ENCODE peak calls at places on chromosomes 4 and X, in seven cellular contexts. One of them, this sample, is unnamed.

GRCh38 chr4:107901213-107901934 is 30.0 kb upstream of the CYP2U1 start:
- DNase-seq in sciatic nerve: no peak
- DNase-seq in A549: no peak
- DNase-seq in DMS79: no peak
- DNase-seq in Right ventricle myocardium superior: no peak
- DNase-seq in nucleus accumbens: no peak
- DNase-seq in nephron progenitor cell: no peak
- DNase-seq in this sample: no peak

GRCh38 chr4:3871881-3872833 is 106.0 kb downstream of the ADRA2C start:
- DNase-seq in nephron progenitor cell: no peak
- DNase-seq in sciatic nerve: peak
- DNase-seq in A549: peak
- DNase-seq in DMS79: no peak
- DNase-seq in Right ventricle myocardium superior: no peak
- DNase-seq in nucleus accumbens: no peak
- DNase-seq in this sample: no peak

GRCh38 chrX:43655961-43656494 is at the start of gene MAOA:
- DNase-seq in sciatic nerve: peak
- DNase-seq in nephron progenitor cell: peak
- DNase-seq in DMS79: no peak
- DNase-seq in nucleus accumbens: peak
- DNase-seq in Right ventricle myocardium superior: peak
- DNase-seq in A549: no peak
- DNase-seq in this sample: no peak

GRCh38 chr4:11428701-11429571 is at the start of gene HS3ST1:
- DNase-seq in nephron progenitor cell: peak
- DNase-seq in DMS79: no peak
- DNase-seq in Right ventricle myocardium superior: peak
- DNase-seq in nucleus accumbens: peak
- DNase-seq in sciatic nerve: peak
- DNase-seq in A549: peak
- DNase-seq in this sample: peak

GRCh38 chr4:87848622-87849351 is 16.0 kb downstream of the MEPE start:
- DNase-seq in nephron progenitor cell: peak
- DNase-seq in sciatic nerve: peak
- DNase-seq in DMS79: no peak
- DNase-seq in nucleus accumbens: peak
- DNase-seq in Right ventricle myocardium superior: no peak
- DNase-seq in A549: peak
- DNase-seq in this sample: peak

GRCh38 chrX:123731258-123731986 is 1.4 kb downstream of the THOC2 start:
- DNase-seq in nucleus accumbens: no peak
- DNase-seq in Right ventricle myocardium superior: no peak
- DNase-seq in DMS79: peak
- DNase-seq in sciatic nerve: no peak
- DNase-seq in A549: no peak
- DNase-seq in nephron progenitor cell: peak
- DNase-seq in this sample: no peak

GRCh38 chr4:54230479-54231418 is 1.7 kb downstream of the PDGFRA start:
- DNase-seq in A549: no peak
- DNase-seq in Right ventricle myocardium superior: peak
- DNase-seq in sciatic nerve: peak
- DNase-seq in nephron progenitor cell: peak
- DNase-seq in nucleus accumbens: no peak
- DNase-seq in DMS79: no peak
- DNase-seq in this sample: no peak

GRCh38 chrX:139720136-139720535 is 12.2 kb upstream of the MCF2 start:
- DNase-seq in nephron progenitor cell: peak
- DNase-seq in Right ventricle myocardium superior: no peak
- DNase-seq in DMS79: no peak
- DNase-seq in sciatic nerve: no peak
- DNase-seq in A549: peak
- DNase-seq in nucleus accumbens: no peak
- DNase-seq in this sample: no peak

GRCh38 chr4:8026455-8026854 is 86.8 kb upstream of the AFAP1 start:
- DNase-seq in nephron progenitor cell: no peak
- DNase-seq in A549: no peak
- DNase-seq in nucleus accumbens: no peak
- DNase-seq in sciatic nerve: no peak
- DNase-seq in Right ventricle myocardium superior: no peak
- DNase-seq in DMS79: no peak
- DNase-seq in this sample: no peak

GRCh38 chr4:101039367-101039766 is 308.0 kb downstream of the PPP3CA start:
- DNase-seq in DMS79: no peak
- DNase-seq in nucleus accumbens: no peak
- DNase-seq in A549: no peak
- DNase-seq in sciatic nerve: no peak
- DNase-seq in Right ventricle myocardium superior: no peak
- DNase-seq in nephron progenitor cell: no peak
- DNase-seq in this sample: no peak

GRCh38 chr4:39933689-39934590 is 43.8 kb downstream of the PDS5A start:
- DNase-seq in nucleus accumbens: no peak
- DNase-seq in nephron progenitor cell: no peak
- DNase-seq in Right ventricle myocardium superior: no peak
- DNase-seq in DMS79: no peak
- DNase-seq in A549: no peak
- DNase-seq in sciatic nerve: no peak
- DNase-seq in this sample: no peak

GRCh38 chr4:148883435-148883834 is 441.2 kb upstream of the NR3C2 start:
- DNase-seq in DMS79: no peak
- DNase-seq in nephron progenitor cell: no peak
- DNase-seq in sciatic nerve: no peak
- DNase-seq in nucleus accumbens: no peak
- DNase-seq in A549: no peak
- DNase-seq in Right ventricle myocardium superior: no peak
- DNase-seq in this sample: no peak

GRCh38 chr4:120812216-120812615 is 110.3 kb downstream of the PRDM5 start:
- DNase-seq in Right ventricle myocardium superior: no peak
- DNase-seq in nucleus accumbens: no peak
- DNase-seq in sciatic nerve: no peak
- DNase-seq in DMS79: no peak
- DNase-seq in A549: no peak
- DNase-seq in nephron progenitor cell: no peak
- DNase-seq in this sample: no peak

GRCh38 chr4:112726041-112726440 is 89.1 kb downstream of the LARP7 start:
- DNase-seq in Right ventricle myocardium superior: no peak
- DNase-seq in A549: no peak
- DNase-seq in nucleus accumbens: no peak
- DNase-seq in nephron progenitor cell: no peak
- DNase-seq in DMS79: no peak
- DNase-seq in sciatic nerve: no peak
- DNase-seq in this sample: no peak

GRCh38 chr4:145565328-145565727 is 53.9 kb upstream of the MMAA start:
- DNase-seq in A549: no peak
- DNase-seq in DMS79: no peak
- DNase-seq in nephron progenitor cell: no peak
- DNase-seq in sciatic nerve: no peak
- DNase-seq in Right ventricle myocardium superior: no peak
- DNase-seq in nucleus accumbens: no peak
- DNase-seq in this sample: no peak

GRCh38 chr4:128468485-128468989 is 180.9 kb upstream of the PGRMC2 start:
- DNase-seq in Right ventricle myocardium superior: peak
- DNase-seq in sciatic nerve: peak
- DNase-seq in A549: peak
- DNase-seq in nephron progenitor cell: no peak
- DNase-seq in DMS79: peak
- DNase-seq in nucleus accumbens: peak
- DNase-seq in this sample: no peak

GRCh38 chr4:184114431-184114830 is 103.2 kb downstream of the ENPP6 start:
- DNase-seq in nucleus accumbens: no peak
- DNase-seq in nephron progenitor cell: no peak
- DNase-seq in A549: peak
- DNase-seq in DMS79: no peak
- DNase-seq in sciatic nerve: no peak
- DNase-seq in Right ventricle myocardium superior: no peak
- DNase-seq in this sample: no peak

GRCh38 chr4:54085284-54085683 is 14.7 kb upstream of the GSX2 start:
- DNase-seq in nephron progenitor cell: no peak
- DNase-seq in A549: peak
- DNase-seq in Right ventricle myocardium superior: no peak
- DNase-seq in nucleus accumbens: peak
- DNase-seq in DMS79: no peak
- DNase-seq in sciatic nerve: no peak
- DNase-seq in this sample: no peak

GRCh38 chr4:138507527-138507926 is 265.4 kb upstream of the SLC7A11 start:
- DNase-seq in nucleus accumbens: no peak
- DNase-seq in A549: peak
- DNase-seq in sciatic nerve: no peak
- DNase-seq in Right ventricle myocardium superior: no peak
- DNase-seq in nephron progenitor cell: no peak
- DNase-seq in DMS79: no peak
- DNase-seq in this sample: no peak

GRCh38 chrX:139691843-139692505 is 16.0 kb downstream of the MCF2 start:
- DNase-seq in nucleus accumbens: no peak
- DNase-seq in sciatic nerve: no peak
- DNase-seq in DMS79: no peak
- DNase-seq in nephron progenitor cell: peak
- DNase-seq in Right ventricle myocardium superior: no peak
- DNase-seq in A549: peak
- DNase-seq in this sample: no peak

GRCh38 chr4:135007400-135007799 is 805.8 kb upstream of the PABPC4L start:
- DNase-seq in sciatic nerve: no peak
- DNase-seq in A549: no peak
- DNase-seq in nephron progenitor cell: no peak
- DNase-seq in DMS79: no peak
- DNase-seq in nucleus accumbens: no peak
- DNase-seq in Right ventricle myocardium superior: no peak
- DNase-seq in this sample: no peak

GRCh38 chrX:105460366-105460765 is 239.9 kb upstream of the TEX13A start:
- DNase-seq in nucleus accumbens: no peak
- DNase-seq in sciatic nerve: no peak
- DNase-seq in nephron progenitor cell: no peak
- DNase-seq in DMS79: no peak
- DNase-seq in A549: no peak
- DNase-seq in Right ventricle myocardium superior: no peak
- DNase-seq in this sample: no peak

This sample was measured in stimulated activated naive B cell treated with anti-CD40 and anti-IgM and Interleukin-4, amounts not matched to agents 10 μg/mL and 1 μg/mL and 100 μg/mL, for 72 hours.